ENCODE peak calls at places on chromosomes 13 and 19, in five cellular contexts. U, A, V, G and O are unnamed samples. For H3K9me3, the result is how much of the 10 kb centered on the place peaks cover.

GRCh38 chr13:26653310-26653709 is 95.8 kb downstream of the WASF3 start:
- DNase-seq in G (peak), U (no peak), V (no peak), A (no peak), O (no peak)

GRCh38 chr19:776549-776948 is 20.7 kb upstream of the PTBP1 start:
- DNase-seq in G (no peak), A (no peak), U (no peak), V (no peak), O (no peak)

GRCh38 chr13:80196756-80197155 is 144.2 kb downstream of the SPRY2 start:
- DNase-seq in A (no peak), G (peak), V (no peak), U (no peak), O (no peak)

GRCh38 chr13:79403113-79403512 is 2.9 kb downstream of the RBM26 start:
- DNase-seq in A (no peak), G (no peak), V (no peak), U (no peak), O (no peak)

GRCh38 chr19:17385878-17386611 is 8.0 kb downstream of the CCDC194 start:
- DNase-seq in G (peak), U (peak), A (peak), V (peak), O (no peak)

GRCh38 chr19:41442473-41443360 is at the start of gene ERICH4:
- DNase-seq in A (no peak), V (no peak), U (peak), G (no peak), O (no peak)

GRCh38 chr13:44755872-44756271 is 179.7 kb upstream of the TSC22D1 start:
- DNase-seq in A (no peak), U (no peak), G (peak), V (no peak), O (no peak)

GRCh38 chr13:72983085-72983768 is 75.6 kb upstream of the KLF5 start:
- DNase-seq in V (no peak), A (peak), G (peak), U (no peak), O (peak)

GRCh38 chr19:17778621-17779280 is 16.2 kb upstream of the B3GNT3 start:
- DNase-seq in V (no peak), U (no peak), A (no peak), G (no peak), O (no peak)

GRCh38 chr19:42281175-42282035 is 12.4 kb downstream of the CIC start:
- DNase-seq in V (peak), A (peak), U (peak), G (peak), O (no peak)

GRCh38 chr19:50046649-50047503 is 21.1 kb downstream of the ZNF473 start:
- DNase-seq in G (peak), V (no peak), A (no peak), U (peak), O (no peak)

GRCh38 chr13:113861433-113862030 is 2.3 kb downstream of the GAS6 start:
- DNase-seq in U (no peak), V (no peak), A (no peak), G (no peak), O (no peak)

GRCh38 chr19:52369463-52370340 is at the start of gene ZNF880:
- DNase-seq in U (peak), V (peak), A (peak), G (peak), O (peak)

GRCh38 chr13:110944121-110944967 is 29.5 kb upstream of the ANKRD10 start:
- DNase-seq in A (no peak), U (no peak), V (peak), G (peak), O (peak)

GRCh38 chr19:42246869-42247630 is 4.6 kb upstream of the GSK3A start:
- DNase-seq in U (peak), G (peak), V (no peak), A (no peak), O (no peak)

GRCh38 chr19:46279177-46279576 is 17.7 kb upstream of the HIF3A start:
- DNase-seq in U (no peak), A (no peak), G (no peak), V (no peak), O (no peak)

GRCh38 chr13:37102896-37103295 is 2.6 kb downstream of the CSNK1A1L start:
- DNase-seq in A (no peak), U (no peak), G (no peak), V (no peak), O (no peak)

GRCh38 chr19:843836-844299 is 3.1 kb downstream of the PRTN3 start:
- DNase-seq in U (no peak), A (no peak), V (no peak), G (no peak), O (no peak)

GRCh38 chr13:53200498-53201453 is 172.2 kb downstream of the OLFM4 start:
- DNase-seq in U (peak), G (peak), A (peak), V (no peak), O (no peak)
- TF ChIP-seq CTCF in U (peak), G (peak), A (no peak), V (no peak), O (peak)

DNA sequence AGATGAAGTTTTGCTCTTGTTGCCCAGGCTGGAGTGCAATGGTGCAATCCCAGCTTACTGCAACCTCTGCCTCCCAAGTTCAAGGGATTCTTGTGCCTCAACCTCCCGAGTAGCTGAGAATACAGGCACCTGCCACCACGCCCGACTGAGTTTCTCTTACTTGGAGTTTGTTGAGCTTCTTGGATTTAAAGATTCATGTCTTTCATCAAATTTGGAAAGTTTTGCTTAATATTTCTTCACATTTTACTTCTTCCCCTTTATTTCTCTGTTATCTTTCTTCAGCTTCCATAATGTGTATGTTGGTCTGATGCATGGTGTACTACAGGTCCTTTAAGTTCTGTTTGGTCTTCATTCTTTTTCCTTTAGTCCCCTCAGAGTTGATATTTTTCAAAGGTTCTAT is 8.9 kb upstream of the ZNF560 start:
- DNase-seq in A (no peak), G (no peak), U (no peak), V (no peak), O (no peak)
- H3K9me3 ChIP-seq in A (under half), G (under half), U (under half), V (under half), O (under half)

GRCh38 chr19:36939153-36939552 is 23.0 kb downstream of the ZNF568 start:
- DNase-seq in U (no peak), G (no peak), V (no peak), A (no peak), O (no peak)
- TF ChIP-seq CTCF in U (no peak), G (no peak), V (no peak), A (no peak), O (no peak)

DNA sequence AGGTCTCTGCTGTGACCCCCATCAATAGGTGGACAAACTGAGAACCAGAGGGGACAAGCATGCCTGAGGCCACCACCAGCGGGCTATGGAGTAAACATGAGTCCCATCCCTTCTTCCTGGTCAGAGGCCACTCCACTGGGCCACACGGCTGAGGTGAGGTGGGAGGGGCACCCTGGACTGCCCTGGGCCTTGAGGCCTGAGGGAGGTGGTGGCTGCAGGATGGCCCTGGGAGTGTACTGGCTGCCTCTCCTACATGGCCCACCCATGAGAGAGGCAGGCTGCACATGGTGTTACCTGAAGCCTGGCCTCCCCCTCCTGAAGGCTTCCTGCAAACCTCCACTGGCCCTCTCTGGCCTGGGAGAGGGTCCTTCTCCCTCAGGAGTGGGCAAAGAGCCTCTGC is 222.4 kb downstream of the TUBA3C start:
- DNase-seq in G (no peak), V (no peak), U (no peak), A (no peak), O (no peak)
- H3K9me3 ChIP-seq in G (half or more), V (under half), U (under half), A (under half), O (half or more)